ENCODE peak calls at places on chromosomes 7 and 10, in eight cellular contexts. X is thyroid gland; D is CD8-positive, alpha-beta memory T cell; H is colonic mucosa; N is Panc1; U is SK-N-SH; O is esophagus squamous epithelium; A is kidney epithelial cell. Q is an unnamed sample.

GRCh38 chr7:12154119-12154518 is 57.0 kb upstream of the TMEM106B start:
- DNase-seq in X (no peak), A (no peak), H (no peak), D (no peak), N (no peak), O (no peak), U (no peak), Q (no peak)

GRCh38 chr7:40329601-40330153 is 194.9 kb downstream of the SUGCT start:
- DNase-seq in X (no peak), N (peak), O (no peak), U (peak), A (no peak), H (no peak), D (no peak), Q (peak)

GRCh38 chr10:51937313-51937712 is 237.9 kb upstream of the CSTF2T start:
- DNase-seq in X (no peak), U (no peak), A (no peak), O (no peak), H (no peak), D (no peak), N (no peak), Q (peak)

GRCh38 chr10:119341236-119342016 is 134.1 kb downstream of the GRK5 start:
- DNase-seq in N (no peak), H (no peak), D (no peak), X (no peak), A (peak), U (no peak), O (no peak), Q (peak)

GRCh38 chr7:74364061-74364460 is 74.9 kb downstream of the CLIP2 start:
- DNase-seq in X (no peak), D (no peak), O (no peak), N (no peak), U (peak), H (no peak), A (no peak), Q (no peak)

GRCh38 chr7:7944619-7945282 is 23.8 kb upstream of the GLCCI1 start:
- DNase-seq in A (no peak), N (no peak), H (no peak), U (no peak), O (no peak), D (peak), X (no peak), Q (no peak)

GRCh38 chr7:113873554-113874151 is 45.2 kb downstream of the PPP1R3A start:
- DNase-seq in H (no peak), O (no peak), N (no peak), D (no peak), A (no peak), U (no peak), X (no peak), Q (peak)

GRCh38 chr7:50389961-50390360 is 60.2 kb downstream of the FIGNL1 start:
- DNase-seq in U (no peak), A (no peak), X (no peak), N (no peak), H (no peak), O (no peak), D (no peak), Q (no peak)

GRCh38 chr10:90227259-90227658 is 525.9 kb downstream of the KIF20B start:
- DNase-seq in U (no peak), O (no peak), A (peak), H (no peak), N (peak), D (no peak), X (no peak), Q (peak)

GRCh38 chr7:130897515-130898419 is 163.8 kb upstream of the KLF14 start:
- DNase-seq in H (no peak), D (no peak), N (no peak), X (peak), A (no peak), O (no peak), U (peak), Q (no peak)

GRCh38 chr7:47936323-47936722 is 11.9 kb downstream of the PKD1L1 start:
- DNase-seq in A (no peak), O (no peak), D (no peak), X (no peak), U (no peak), N (no peak), H (no peak), Q (no peak)
- H3K4me3 ChIP-seq in A (no peak), O (no peak), D (no peak), X (no peak), U (no peak), N (no peak), H (no peak), Q (no peak)

DNA sequence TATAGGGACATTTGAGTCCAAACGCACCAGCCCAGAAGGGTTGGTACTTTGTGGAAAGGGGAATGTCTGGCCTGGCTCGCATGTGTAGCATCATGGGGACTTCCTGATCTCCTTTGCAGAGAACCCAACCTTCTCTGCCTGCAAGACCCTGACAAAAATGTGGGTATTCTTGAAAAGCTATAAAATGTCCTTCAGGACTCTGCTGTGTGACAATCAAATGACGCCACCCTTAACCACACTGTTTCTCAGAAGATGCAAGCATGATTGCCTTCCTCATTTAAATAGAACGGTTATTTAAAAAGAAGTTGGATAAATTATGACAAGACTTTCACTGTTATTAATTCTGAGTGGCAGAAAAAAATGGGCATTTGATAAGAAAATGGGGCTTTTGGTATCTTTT is 15.1 kb upstream of the GPR15LG start:
- DNase-seq in H (no peak), O (no peak), D (no peak), N (no peak), U (no peak), X (no peak), A (no peak), Q (no peak)
- H3K4me3 ChIP-seq in H (no peak), O (no peak), D (no peak), N (no peak), U (no peak), X (no peak), A (no peak), Q (no peak)

DNA sequence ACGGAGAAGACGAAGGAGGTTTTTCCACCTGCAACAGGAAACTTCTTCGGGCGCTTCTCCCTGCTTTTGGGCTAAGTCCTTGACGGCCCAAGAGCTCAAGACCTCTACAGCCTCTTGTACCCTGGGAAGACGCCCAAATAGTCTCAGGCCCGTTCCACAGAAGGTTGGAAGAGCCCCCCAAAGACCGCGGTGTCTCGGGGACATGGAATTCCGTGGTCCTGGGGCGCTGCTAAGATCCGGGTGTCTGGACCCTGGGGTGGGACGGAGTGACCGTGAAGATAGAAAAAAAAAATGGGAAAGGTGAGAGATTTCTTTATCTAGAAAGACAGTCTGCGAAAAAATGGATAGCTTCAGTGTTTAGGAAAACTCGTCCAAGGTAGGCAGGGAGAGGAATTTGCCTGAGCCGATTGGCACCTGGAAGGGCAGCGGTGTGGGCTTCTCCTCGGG is 398 bp downstream of the GAD2 start:
- DNase-seq in N (no peak), U (peak), H (no peak), D (no peak), A (no peak), O (no peak), X (no peak), Q (no peak)
- H3K4me3 ChIP-seq in N (no peak), U (no peak), H (no peak), D (no peak), A (no peak), O (no peak), X (no peak), Q (no peak)

GRCh38 chr10:110007701-110008517 is at the start of gene ADD3:
- DNase-seq in O (peak), U (peak), A (peak), X (peak), N (no peak), D (peak), H (peak), Q (peak)

GRCh38 chr10:110010076-110011069 is 2.6 kb downstream of the ADD3 start:
- DNase-seq in D (peak), X (no peak), N (no peak), U (no peak), H (peak), A (no peak), O (no peak), Q (no peak)

GRCh38 chr10:110006358-110007170 is 1.2 kb upstream of the ADD3 start:
- DNase-seq in D (peak), O (no peak), U (peak), X (no peak), A (peak), H (peak), N (no peak), Q (peak)

GRCh38 chr10:110007171-110007700 is 548 bp upstream of the ADD3 start:
- DNase-seq in H (peak), A (no peak), N (no peak), O (peak), D (no peak), U (no peak), X (no peak), Q (no peak)

GRCh38 chr10:110008518-110009339 is 945 bp downstream of the ADD3 start:
- DNase-seq in N (no peak), A (no peak), D (peak), U (peak), H (peak), X (peak), O (peak), Q (peak)
- H3K4me3 ChIP-seq in N (peak), A (peak), D (peak), U (peak), H (peak), X (peak), O (peak), Q (peak)

DNA sequence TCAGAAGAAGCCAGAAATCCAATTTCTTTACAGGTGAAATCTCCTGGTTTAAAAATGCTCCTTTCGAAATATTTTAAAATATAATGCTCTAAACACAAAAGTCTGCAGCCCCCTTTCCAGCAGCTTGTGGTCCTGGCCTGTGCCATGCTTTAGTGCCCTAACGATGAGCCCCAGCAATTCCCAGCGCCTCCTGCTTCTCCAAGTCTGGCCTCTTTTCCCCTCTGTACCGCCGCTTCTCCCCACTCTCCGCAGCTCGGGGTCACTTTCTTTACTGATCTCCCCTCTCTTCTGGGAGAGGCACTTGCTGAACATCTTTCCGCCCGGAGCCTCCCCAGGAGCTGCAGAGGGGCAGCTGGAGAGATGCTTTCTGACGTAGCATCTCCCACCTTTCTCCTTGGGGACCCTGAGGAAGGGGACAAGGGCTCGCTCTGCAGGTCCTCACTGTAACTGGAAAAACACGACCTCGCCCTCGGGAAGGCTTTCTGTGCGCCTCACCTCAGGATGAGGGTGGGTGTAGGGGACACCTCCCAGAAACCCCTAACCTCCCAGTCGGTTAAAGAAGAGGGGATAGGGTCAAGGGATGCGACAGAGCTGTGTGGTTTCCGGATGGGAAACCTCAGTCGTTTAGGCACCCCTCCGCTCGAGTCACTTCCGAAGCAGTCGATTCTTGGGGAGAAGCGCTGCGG is 544 bp upstream of the INA start:
- DNase-seq in A (no peak), U (peak), H (no peak), X (no peak), N (no peak), D (no peak), O (no peak), Q (no peak)
- H3K4me3 ChIP-seq in A (peak), U (peak), H (peak), X (no peak), N (peak), D (no peak), O (no peak), Q (no peak)

GRCh38 chr10:132642732-132643008 is 105.1 kb downstream of the INPP5A start:
- DNase-seq in O (no peak), A (no peak), X (no peak), H (no peak), D (no peak), U (no peak), N (no peak), Q (no peak)

GRCh38 chr10:132639470-132639869 is 101.9 kb downstream of the INPP5A start:
- DNase-seq in X (no peak), H (no peak), O (no peak), N (no peak), A (no peak), D (no peak), U (no peak), Q (no peak)

GRCh38 chr10:132641966-132642731 is 104.6 kb downstream of the INPP5A start:
- DNase-seq in N (no peak), H (no peak), A (no peak), X (no peak), U (no peak), O (no peak), D (no peak), Q (no peak)

GRCh38 chr10:132641401-132641800 is 103.8 kb downstream of the INPP5A start:
- DNase-seq in D (no peak), A (no peak), H (no peak), X (no peak), N (no peak), U (no peak), O (no peak), Q (no peak)

DNA sequence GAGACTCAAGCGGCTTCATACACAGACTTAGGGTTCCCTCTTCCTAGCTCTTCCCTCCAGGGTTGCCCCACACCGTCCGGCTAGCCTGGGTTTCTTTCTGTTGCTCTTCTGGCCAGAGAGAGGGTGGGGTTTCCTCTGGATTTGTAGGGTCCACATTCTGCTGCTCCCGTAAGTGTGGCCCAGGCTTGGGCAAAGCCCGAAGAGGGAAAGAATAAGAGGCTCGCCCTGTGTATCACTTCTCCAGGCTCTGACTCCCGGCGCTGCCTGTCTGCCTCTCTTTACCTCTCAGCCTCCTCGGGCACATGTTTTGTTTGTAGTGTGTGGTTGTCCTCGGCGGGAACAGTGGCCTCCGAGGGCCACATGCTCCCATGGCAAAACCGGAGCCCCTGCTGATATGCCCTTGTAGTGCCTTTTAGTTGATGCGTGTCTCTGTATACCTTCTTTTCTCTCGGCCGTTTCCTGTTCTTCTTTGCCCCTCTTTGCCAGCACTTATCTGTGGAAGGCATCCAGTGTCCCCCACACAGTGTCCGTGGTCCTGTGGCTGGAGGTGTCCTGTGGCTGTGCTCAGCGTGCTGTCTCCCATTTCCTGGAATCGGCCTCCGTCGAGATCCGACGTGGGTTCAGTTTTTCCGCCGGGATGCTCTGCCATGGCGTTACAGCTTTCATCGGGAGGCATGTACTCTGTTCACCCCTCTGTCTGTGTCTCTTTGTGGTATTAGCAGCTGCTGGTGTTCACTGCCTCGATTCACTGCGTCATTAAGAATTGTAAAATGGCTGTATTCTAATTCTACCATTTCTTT is 102.9 kb downstream of the INPP5A start:
- DNase-seq in X (no peak), D (no peak), A (no peak), H (no peak), N (no peak), U (no peak), O (no peak), Q (no peak)
- H3K4me3 ChIP-seq in X (no peak), D (no peak), A (no peak), H (no peak), N (no peak), U (no peak), O (no peak), Q (no peak)

GRCh38 chr7:132861424-132861823 is 220.5 kb downstream of the CHCHD3 start:
- DNase-seq in H (no peak), A (no peak), X (no peak), O (no peak), N (no peak), D (no peak), U (no peak), Q (no peak)

GRCh38 chr7:132866551-132866950 is 215.3 kb downstream of the CHCHD3 start:
- DNase-seq in U (no peak), A (no peak), D (no peak), X (no peak), H (no peak), N (no peak), O (no peak), Q (no peak)

GRCh38 chr7:132865766-132866531 is 215.9 kb downstream of the CHCHD3 start:
- DNase-seq in O (no peak), X (peak), H (no peak), D (no peak), N (no peak), U (no peak), A (peak), Q (peak)

GRCh38 chr7:132861940-132862554 is 219.8 kb downstream of the CHCHD3 start:
- DNase-seq in X (no peak), N (no peak), D (no peak), H (no peak), A (no peak), O (no peak), U (no peak), Q (no peak)

DNA sequence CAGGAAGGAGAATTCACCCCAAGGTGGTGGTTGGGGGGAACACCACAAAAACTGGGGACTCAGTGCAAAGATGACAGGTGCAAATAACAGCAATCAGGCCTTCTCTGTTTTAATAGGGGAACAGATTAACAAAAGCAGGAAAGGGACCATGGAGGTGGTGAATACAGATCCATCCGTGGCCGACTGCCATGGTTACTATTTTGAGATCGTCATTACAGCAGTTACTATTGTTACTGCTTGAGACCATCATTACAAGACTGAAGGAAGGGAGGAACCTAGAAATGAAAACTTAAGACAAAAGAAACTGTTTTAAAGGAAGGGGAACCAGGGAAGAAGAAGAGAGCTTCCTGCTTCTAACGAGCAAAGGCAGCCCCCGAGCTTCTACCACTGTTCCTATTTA is 216.5 kb downstream of the CHCHD3 start:
- DNase-seq in N (no peak), U (no peak), A (no peak), H (no peak), X (peak), O (no peak), D (no peak), Q (no peak)
- H3K4me3 ChIP-seq in N (no peak), U (no peak), A (no peak), H (no peak), X (no peak), O (no peak), D (no peak), Q (no peak)